ENCODE peak calls at places on chromosomes 7 and 10, in eight cellular contexts. Z is SHP77 treated with DMSO at 0.1 percent for 48 hours, F is Peyer's patch, Q is EL, D is ACHN, Y is ELR, M is upper lobe of right lung, K is epithelial cell of proximal tubule. V is an unnamed sample.

GRCh38 chr10:74363727-74364126 is 212.7 kb downstream of the ADK start:
- DNase-seq in Z (no peak), F (no peak), Q (no peak), D (no peak), Y (no peak), M (no peak), K (no peak), V (no peak)

GRCh38 chr10:73967022-73967429 is 30.9 kb upstream of the VCL start:
- DNase-seq in Z (no peak), F (no peak), Q (peak; percentile 9), D (no peak), Y (no peak), M (no peak), K (no peak), V (no peak)

GRCh38 chr7:75937958-75938786 is 23.2 kb downstream of the POR start:
- DNase-seq in Z (peak; percentile 87), F (no peak), Q (peak; percentile 91), D (peak; percentile 87), Y (peak; percentile 90), M (peak; percentile 78), K (peak; percentile 89), V (peak; percentile 70)

GRCh38 chr10:6237189-6237496 is 34.4 kb downstream of the PFKFB3 start:
- DNase-seq in Z (no peak), F (no peak), Q (no peak), D (no peak), Y (no peak), M (no peak), K (no peak), V (no peak)

GRCh38 chr7:11120068-11120664 is 146.5 kb downstream of the PHF14 start:
- DNase-seq in Z (no peak), F (no peak), Q (no peak), D (no peak), Y (no peak), M (no peak), K (no peak), V (no peak)

GRCh38 chr7:146961617-146962016 is 845.0 kb downstream of the CNTNAP2 start:
- DNase-seq in Z (no peak), F (no peak), Q (peak; percentile 64), D (peak; percentile 92), Y (peak; percentile 66), M (no peak), K (peak; percentile 19), V (no peak)

GRCh38 chr7:32206987-32207386 is 136.8 kb upstream of the PDE1C start:
- DNase-seq in Z (peak; percentile 6), F (no peak), Q (peak; percentile 40), D (peak; percentile 21), Y (peak; percentile 41), M (no peak), K (no peak), V (no peak)

GRCh38 chr10:109977382-109977806 is 30.4 kb upstream of the ADD3 start:
- DNase-seq in Z (no peak), F (peak; percentile 77), Q (peak; percentile 58), D (no peak), Y (peak; percentile 23), M (no peak), K (no peak), V (no peak)

GRCh38 chr10:23445591-23445990 is 6.7 kb downstream of the OTUD1 start:
- DNase-seq in Z (no peak), F (no peak), Q (no peak), D (no peak), Y (no peak), M (no peak), K (no peak), V (no peak)

GRCh38 chr10:234708-235406 is 99.6 kb downstream of the ZMYND11 start:
- DNase-seq in Z (no peak), F (no peak), Q (no peak), D (no peak), Y (no peak), M (no peak), K (peak; percentile 2), V (no peak)

GRCh38 chr10:117224881-117225280 is 16.0 kb upstream of the SLC18A2 start:
- DNase-seq in Z (no peak), F (no peak), Q (no peak), D (no peak), Y (no peak), M (no peak), K (no peak), V (no peak)

GRCh38 chr10:110141185-110141584 is 66.2 kb upstream of the MXI1 start:
- DNase-seq in Z (no peak), F (no peak), Q (peak; percentile 13), D (no peak), Y (peak; percentile 69), M (no peak), K (no peak), V (no peak)

GRCh38 chr10:90621577-90621976 is 236.3 kb downstream of the HTR7 start:
- DNase-seq in Z (no peak), F (no peak), Q (peak; percentile 5), D (peak; percentile 35), Y (peak; percentile 14), M (no peak), K (no peak), V (no peak)

GRCh38 chr7:1819258-1819841 is 149.3 kb downstream of the ELFN1 start:
- DNase-seq in Z (peak; percentile 12), F (no peak), Q (no peak), D (no peak), Y (no peak), M (peak; percentile 54), K (no peak), V (peak; percentile 29)

GRCh38 chr7:35261476-35262285 is 7.8 kb upstream of the TBX20 start:
- DNase-seq in Z (no peak), F (no peak), Q (no peak), D (peak; percentile 34), Y (no peak), M (no peak), K (no peak), V (no peak)

GRCh38 chr7:135181929-135182678 is 11.6 kb upstream of the CYREN start:
- DNase-seq in Z (no peak), F (no peak), Q (no peak), D (no peak), Y (no peak), M (no peak), K (no peak), V (no peak)

GRCh38 chr10:80473692-80474596 is 19.8 kb downstream of the TSPAN14 start:
- DNase-seq in Z (no peak), F (no peak), Q (peak; percentile 52), D (peak; percentile 70), Y (peak; percentile 60), M (no peak), K (no peak), V (no peak)

GRCh38 chr7:92357260-92357659 is 90.0 kb upstream of the GATAD1 start:
- DNase-seq in Z (no peak), F (no peak), Q (no peak), D (no peak), Y (no peak), M (no peak), K (no peak), V (no peak)

GRCh38 chr10:90363799-90364483 is 493.9 kb downstream of the HTR7 start:
- DNase-seq in Z (no peak), F (no peak), Q (no peak), D (no peak), Y (no peak), M (no peak), K (no peak), V (no peak)

GRCh38 chr7:138030679-138031351 is 28.9 kb upstream of the CREB3L2 start:
- DNase-seq in Z (no peak), F (no peak), Q (peak; percentile 38), D (peak; percentile 17), Y (peak; percentile 4), M (no peak), K (no peak), V (no peak)

GRCh38 chr7:30378275-30378674 is 93.9 kb downstream of the ZNRF2 start:
- DNase-seq in Z (no peak), F (no peak), Q (no peak), D (no peak), Y (no peak), M (no peak), K (no peak), V (no peak)

GRCh38 chr10:7133270-7133669 is 277.6 kb downstream of the SFMBT2 start:
- DNase-seq in Z (no peak), F (no peak), Q (no peak), D (no peak), Y (no peak), M (no peak), K (no peak), V (no peak)

GRCh38 chr7:54292171-54292925 is 249.8 kb upstream of the VSTM2A start:
- DNase-seq in Z (no peak), F (no peak), Q (no peak), D (no peak), Y (no peak), M (no peak), K (no peak), V (no peak)

GRCh38 chr10:80075781-80076180 is 2.7 kb upstream of the TMEM254 start:
- DNase-seq in Z (no peak), F (no peak), Q (peak; percentile 34), D (no peak), Y (peak; percentile 71), M (no peak), K (no peak), V (no peak)

GRCh38 chr10:103820101-103821062 is 35.0 kb downstream of the SH3PXD2A start:
- DNase-seq in Z (peak; percentile 19), F (peak; percentile 60), Q (peak; percentile 26), D (no peak), Y (no peak), M (peak; percentile 73), K (no peak), V (peak; percentile 61)

GRCh38 chr7:104252409-104253134 is 44.8 kb upstream of the ORC5 start:
- DNase-seq in Z (no peak), F (no peak), Q (no peak), D (peak; percentile 29), Y (peak; percentile 24), M (no peak), K (no peak), V (no peak)

GRCh38 chr7:121080257-121080912 is 91.9 kb downstream of the CPED1 start:
- DNase-seq in Z (no peak), F (no peak), Q (no peak), D (no peak), Y (no peak), M (no peak), K (no peak), V (no peak)

GRCh38 chr7:131066635-131067034 is 261.0 kb upstream of the MKLN1 start:
- DNase-seq in Z (no peak), F (no peak), Q (peak; percentile 65), D (peak; percentile 24), Y (peak; percentile 77), M (no peak), K (no peak), V (no peak)

GRCh38 chr7:93948106-93948505 is 26.6 kb downstream of the GNG11 start:
- DNase-seq in Z (no peak), F (no peak), Q (peak; percentile 79), D (no peak), Y (peak; percentile 74), M (no peak), K (no peak), V (no peak)

GRCh38 chr10:23111679-23112286 is 16.4 kb downstream of the MSRB2 start:
- DNase-seq in Z (no peak), F (no peak), Q (no peak), D (no peak), Y (no peak), M (no peak), K (no peak), V (no peak)

GRCh38 chr7:38465946-38466345 is 165.2 kb downstream of the AMPH start:
- DNase-seq in Z (no peak), F (no peak), Q (no peak), D (no peak), Y (no peak), M (no peak), K (no peak), V (no peak)

GRCh38 chr10:18666810-18667209 is 7.6 kb downstream of the ARL5B start:
- DNase-seq in Z (no peak), F (no peak), Q (peak; percentile 82), D (peak; percentile 57), Y (peak; percentile 87), M (no peak), K (no peak), V (no peak)

GRCh38 chr10:14574291-14574690 is 200.4 kb downstream of the FAM107B start:
- DNase-seq in Z (no peak), F (no peak), Q (no peak), D (no peak), Y (no peak), M (no peak), K (no peak), V (peak; percentile 15)

GRCh38 chr7:50710441-50711154 is 72.1 kb downstream of the GRB10 start:
- DNase-seq in Z (no peak), F (no peak), Q (no peak), D (no peak), Y (no peak), M (no peak), K (no peak), V (no peak)